ENCODE peak calls at places on chromosomes 13 and 19, in four cellular contexts. C is pancreas; P is breast epithelium; H is CD8-positive, alpha-beta memory T cell. X is an unnamed sample.

GRCh38 chr19:49468746-49469447 is 5.1 kb upstream of the FLT3LG start:
- DNase-seq in H (peak; percentile 75), C (no peak), P (peak; percentile 69), X (no peak)

GRCh38 chr19:43820098-43820860 is 6.8 kb upstream of the ZNF283 start:
- DNase-seq in C (no peak), P (no peak), H (no peak), X (peak; percentile 68)

GRCh38 chr19:40771101-40771539 is 4.2 kb upstream of the MIA start:
- DNase-seq in C (no peak), P (no peak), H (no peak), X (no peak)

GRCh38 chr13:46593403-46593802 is 40.4 kb downstream of the LRCH1 start:
- DNase-seq in H (no peak), P (no peak), C (no peak), X (no peak)

GRCh38 chr13:36297600-36298338 is at the start of gene CCDC169:
- DNase-seq in P (peak; percentile 64), H (peak; percentile 6), C (peak; percentile 75), X (peak; percentile 90)

GRCh38 chr13:90519157-90519556 is 828.3 kb upstream of the MIR17HG start:
- DNase-seq in H (no peak), P (no peak), C (no peak), X (no peak)

GRCh38 chr13:87123987-87124784 is 547.0 kb upstream of the SLITRK5 start:
- DNase-seq in P (no peak), H (no peak), C (no peak), X (no peak)

GRCh38 chr13:83350569-83350968 is 531.7 kb downstream of the SLITRK1 start:
- DNase-seq in H (no peak), P (no peak), C (no peak), X (no peak)

GRCh38 chr13:71867101-71867814 is at the start of gene DACH1:
- DNase-seq in H (no peak), P (no peak), C (peak; percentile 57), X (peak; percentile 70)

GRCh38 chr19:56253737-56254136 is 18.8 kb upstream of the EDDM13 start:
- DNase-seq in C (no peak), P (no peak), H (no peak), X (no peak)

GRCh38 chr13:88424463-88424862 is 753.3 kb downstream of the SLITRK5 start:
- DNase-seq in C (no peak), H (no peak), P (no peak), X (no peak)

GRCh38 chr19:27676334-27676733 is 1536.6 kb downstream of the UQCRFS1 start:
- DNase-seq in H (no peak), C (no peak), P (no peak), X (no peak)

GRCh38 chr19:33568706-33569105 is 47.1 kb upstream of the PEPD start:
- DNase-seq in P (no peak), C (no peak), H (no peak), X (no peak)

GRCh38 chr13:78047151-78047550 is 128.5 kb upstream of the EDNRB start:
- DNase-seq in P (no peak), H (no peak), C (no peak), X (no peak)

GRCh38 chr19:51726049-51726448 is 2.3 kb upstream of the HAS1 start:
- DNase-seq in H (no peak), P (peak; percentile 18), C (peak; percentile 19), X (peak; percentile 39)

GRCh38 chr19:35116085-35116801 is 620 bp downstream of the FXYD3 start:
- DNase-seq in P (peak; percentile 69), H (no peak), C (peak; percentile 49), X (no peak)

GRCh38 chr13:107276936-107277335 is 709.0 kb upstream of the ARGLU1 start:
- DNase-seq in C (no peak), H (no peak), P (no peak), X (no peak)

GRCh38 chr13:72125561-72125960 is 258.6 kb upstream of the DACH1 start:
- DNase-seq in H (no peak), C (no peak), P (no peak), X (no peak)

GRCh38 chr13:98377635-98378378 is 199.1 kb downstream of the STK24 start:
- DNase-seq in H (no peak), C (no peak), P (no peak), X (no peak)

GRCh38 chr13:33519561-33520479 is 234.3 kb upstream of the STARD13 start:
- DNase-seq in P (peak; percentile 49), H (no peak), C (no peak), X (no peak)

GRCh38 chr13:51793570-51794273 is 10.2 kb downstream of the DHRS12 start:
- DNase-seq in P (no peak), H (no peak), C (peak; percentile 62), X (no peak)

GRCh38 chr19:7595466-7596133 is at the start of gene CAMSAP3:
- DNase-seq in P (no peak), H (no peak), C (peak; percentile 66), X (peak; percentile 86)

GRCh38 chr13:20428666-20429644 is 96.7 kb downstream of the CRYL1 start:
- DNase-seq in C (no peak), P (no peak), H (no peak), X (no peak)

GRCh38 chr19:7781157-7781556 is 18.1 kb downstream of the CLEC4M start:
- DNase-seq in P (no peak), C (no peak), H (no peak), X (no peak)

GRCh38 chr13:44306401-44307192 is 67.0 kb upstream of the SERP2 start:
- DNase-seq in C (no peak), H (no peak), P (peak; percentile 66), X (peak; percentile 25)

GRCh38 chr13:99863789-99864626 is 107.6 kb downstream of the ZIC5 start:
- DNase-seq in H (no peak), C (no peak), P (no peak), X (no peak)

GRCh38 chr19:10766681-10767201 is 48.9 kb downstream of the DNM2 start:
- DNase-seq in C (peak; percentile 60), H (no peak), P (no peak), X (no peak)

GRCh38 chr19:10767726-10768125 is 49.8 kb downstream of the DNM2 start:
- DNase-seq in H (no peak), C (no peak), P (no peak), X (no peak)

GRCh38 chr19:10769533-10770491 is 51.9 kb downstream of the DNM2 start:
- DNase-seq in P (no peak), C (peak; percentile 72), H (no peak), X (peak; percentile 77)

GRCh38 chr19:10768369-10768768 is 50.5 kb downstream of the DNM2 start:
- DNase-seq in H (no peak), C (no peak), P (no peak), X (no peak)

GRCh38 chr19:10768936-10769335 is 51.1 kb downstream of the DNM2 start:
- DNase-seq in P (no peak), H (no peak), C (no peak), X (no peak)
- H3K27ac ChIP-seq in P (peak overlapping the region; percentile 44), H (no peak overlapping the region), C (no peak overlapping the region), X (peak overlapping the region; percentile 72)

GRCh38 chr19:10158071-10158470 is 36.7 kb downstream of the DNMT1 start:
- DNase-seq in P (no peak), H (no peak), C (no peak), X (no peak)

GRCh38 chr19:10152100-10152499 is 32.4 kb upstream of the EIF3G start:
- DNase-seq in C (no peak), P (no peak), H (no peak), X (no peak)

GRCh38 chr19:10158485-10158884 is 36.3 kb downstream of the DNMT1 start:
- DNase-seq in H (no peak), C (no peak), P (no peak), X (no peak)

GRCh38 chr19:10159610-10160009 is 35.1 kb downstream of the DNMT1 start:
- DNase-seq in C (no peak), P (no peak), H (no peak), X (no peak)

GRCh38 chr19:10155834-10156233 is 36.1 kb upstream of the EIF3G start:
- DNase-seq in H (no peak), P (no peak), C (no peak), X (no peak)
- H3K36me3 ChIP-seq in H (peaks cover 61% of the 10 kb centered on the region), P (peaks cover 9% of the 10 kb centered on the region), C (peaks cover 22% of the 10 kb centered on the region), X (peaks cover 97% of the 10 kb centered on the region)

GRCh38 chr19:1447565-1447903 is 2.4 kb upstream of the APC2 start:
- DNase-seq in H (no peak), P (no peak), C (no peak), X (no peak)

GRCh38 chr19:1445932-1446712 is 3.8 kb upstream of the APC2 start:
- DNase-seq in P (no peak), C (peak; percentile 13), H (no peak), X (peak; percentile 78)

GRCh38 chr19:1447944-1448343 is 2.0 kb upstream of the APC2 start:
- DNase-seq in P (no peak), H (no peak), C (no peak), X (no peak)

GRCh38 chr19:1445185-1445931 is 4.6 kb upstream of the APC2 start:
- DNase-seq in P (no peak), C (no peak), H (peak; percentile 67), X (peak; percentile 80)

DNA sequence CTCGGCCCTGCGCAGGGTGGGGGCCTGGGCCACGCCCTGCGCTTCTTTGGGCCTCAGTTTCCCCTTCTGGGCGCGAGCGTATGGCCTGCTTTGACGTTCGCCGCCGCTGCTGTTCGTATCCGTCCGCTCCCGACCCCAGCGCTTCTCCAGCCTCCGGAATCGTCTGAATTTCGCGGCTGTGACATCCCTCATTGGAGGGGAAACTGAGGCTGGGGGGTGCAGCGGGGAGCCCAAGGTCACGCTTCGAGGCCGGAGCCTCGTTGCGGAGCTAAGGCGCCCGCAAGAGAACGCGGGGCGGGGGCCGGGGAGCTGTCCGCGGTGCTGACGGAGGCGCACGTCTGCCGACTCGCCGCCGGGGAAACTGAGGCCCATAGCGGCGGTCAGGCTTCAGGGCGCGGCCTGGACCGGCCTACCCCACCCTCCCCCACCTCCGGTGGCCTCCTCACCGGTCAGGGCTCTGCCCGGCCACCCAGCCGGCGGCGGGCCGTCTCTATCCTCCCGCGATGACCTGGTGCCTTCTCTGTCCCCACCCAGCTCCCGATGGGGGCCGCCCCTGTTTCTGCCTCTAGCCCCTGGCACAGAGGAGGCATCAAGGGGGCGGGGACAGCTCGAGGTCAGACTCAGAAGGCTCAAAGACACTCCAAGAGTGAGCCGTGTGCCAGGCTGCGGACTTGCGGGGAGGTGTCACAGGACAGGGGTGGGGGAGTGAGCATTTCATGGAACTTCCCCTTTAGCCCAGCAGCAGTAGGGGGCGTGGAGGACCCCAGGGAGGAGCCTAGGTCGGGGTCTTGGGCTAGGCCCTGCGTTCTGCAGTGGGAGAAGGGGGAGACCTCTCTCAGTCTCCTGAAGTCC is 3.0 kb upstream of the APC2 start:
- DNase-seq in P (no peak), H (no peak), C (no peak), X (peak; percentile 33)
- H3K27me3 ChIP-seq in P (peaks cover 63% of the 10 kb centered on the region), H (peaks cover 46% of the 10 kb centered on the region), C (no peaks in the 10 kb centered on the region), X (peaks cover 38% of the 10 kb centered on the region)

DNA sequence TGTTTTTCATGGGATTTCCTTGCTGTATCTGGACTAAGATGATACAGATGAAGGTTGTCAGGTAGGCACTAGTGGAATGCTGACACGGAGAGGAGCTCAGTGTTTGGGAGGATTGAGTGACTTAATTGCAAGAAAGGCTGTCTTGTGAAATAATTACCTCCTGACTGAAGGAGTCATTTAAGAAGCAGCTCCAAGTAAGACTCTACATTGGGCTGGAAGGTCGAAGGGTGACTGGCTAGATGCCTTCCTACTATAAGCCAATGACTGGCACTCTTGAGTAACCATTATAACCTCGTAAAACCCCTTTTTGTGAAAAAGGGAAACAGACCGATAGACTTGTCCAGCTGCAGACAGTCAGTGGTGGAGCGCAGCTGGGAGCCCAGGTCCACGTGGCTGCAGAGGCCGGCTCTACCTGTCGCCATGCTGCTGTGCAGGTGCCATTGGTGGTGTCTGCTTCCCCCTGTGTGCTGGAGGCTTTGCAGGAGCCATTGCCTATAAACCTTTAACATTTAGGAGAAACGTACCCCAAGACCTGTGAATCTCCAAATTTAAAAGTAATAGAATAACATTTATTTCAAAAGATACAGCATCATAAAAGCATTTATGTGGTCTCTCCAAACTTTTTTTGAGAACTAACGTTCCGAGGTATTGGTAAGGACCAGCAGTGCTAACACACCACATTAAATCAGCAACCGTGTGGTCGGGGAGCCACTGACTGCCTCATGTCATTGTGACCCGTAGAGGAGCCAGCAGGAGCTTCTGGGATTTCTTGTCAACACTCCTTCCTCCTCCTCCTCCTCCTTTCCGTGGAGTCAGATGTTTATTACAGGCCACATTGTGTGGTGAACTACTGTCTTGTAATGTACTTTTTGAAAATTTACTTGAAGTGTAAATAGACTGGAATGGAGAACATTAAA is 80.4 kb upstream of the TEX29 start:
- DNase-seq in C (no peak), H (no peak), P (no peak), X (no peak)
- H3K27ac ChIP-seq in C (no peak overlapping the region), H (no peak overlapping the region), P (no peak overlapping the region), X (no peak overlapping the region)